ENCODE peak calls at places on chromosomes 1 and 21, in four cellular contexts. J, W, Y and U are unnamed samples.
A peak's percentile ranks its signal among the peaks of the same experiment; 100 is the strongest.

GRCh38 chr1:81388435-81388834 is 412.3 kb upstream of the ADGRL2 start:
- DNase-seq in J (no peak), W (no peak), Y (no peak), U (no peak)

GRCh38 chr1:87918398-87918797 is 589.7 kb downstream of the LMO4 start:
- DNase-seq in J (no peak), W (no peak), Y (no peak), U (no peak)

GRCh38 chr1:30853350-30853749 is 55.2 kb downstream of the SDC3 start:
- DNase-seq in J (no peak), W (no peak), Y (no peak), U (no peak)

GRCh38 chr1:229788004-229788403 is 162.0 kb downstream of the URB2 start:
- DNase-seq in J (no peak), W (no peak), Y (no peak), U (no peak)

GRCh38 chr21:45209046-45209445 is 78.6 kb downstream of the POFUT2 start:
- DNase-seq in J (no peak), W (no peak), Y (peak; percentile 87), U (peak; percentile 42)

GRCh38 chr1:66576645-66577044 is 42.7 kb downstream of the SGIP1 start:
- DNase-seq in J (no peak), W (no peak), Y (peak; percentile 71), U (no peak)

GRCh38 chr1:67558449-67559193 is 126.4 kb upstream of the GADD45A start:
- DNase-seq in J (no peak), W (no peak), Y (no peak), U (no peak)

GRCh38 chr21:33162436-33162921 is 67.3 kb upstream of the IFNAR2 start:
- DNase-seq in J (no peak), W (no peak), Y (no peak), U (no peak)

GRCh38 chr1:16607433-16607851 is 5.9 kb downstream of the NBPF1 start:
- DNase-seq in J (no peak), W (peak; percentile 25), Y (no peak), U (no peak)

GRCh38 chr21:45981641-45982255 is at the start of gene COL6A1:
- DNase-seq in J (no peak), W (peak; percentile 61), Y (peak; percentile 66), U (peak; percentile 50)

GRCh38 chr21:19864456-19864855 is 1133.8 kb upstream of the NCAM2 start:
- DNase-seq in J (no peak), W (no peak), Y (no peak), U (no peak)

GRCh38 chr1:184533915-184534314 is 147.1 kb downstream of the C1orf21 start:
- DNase-seq in J (no peak), W (no peak), Y (no peak), U (no peak)

GRCh38 chr1:117044217-117044616 is 15.9 kb upstream of the TTF2 start:
- DNase-seq in J (no peak), W (no peak), Y (no peak), U (no peak)

GRCh38 chr1:157390646-157391045 is 161.7 kb downstream of the FCRL5 start:
- DNase-seq in J (no peak), W (no peak), Y (peak; percentile 30), U (peak; percentile 72)

GRCh38 chr1:8562881-8563865 is 245.3 kb downstream of the SLC45A1 start:
- DNase-seq in J (no peak), W (no peak), Y (peak; percentile 54), U (peak; percentile 45)

GRCh38 chr1:14320518-14320917 is 278.0 kb upstream of the KAZN start:
- DNase-seq in J (no peak), W (no peak), Y (peak; percentile 23), U (peak; percentile 95)

GRCh38 chr1:219302697-219303096 is 129.0 kb downstream of the LYPLAL1 start:
- DNase-seq in J (no peak), W (no peak), Y (peak; percentile 59), U (no peak)

GRCh38 chr1:78070758-78071157 is 25.0 kb downstream of the GIPC2 start:
- DNase-seq in J (no peak), W (no peak), Y (peak; percentile 94), U (peak; percentile 96)

GRCh38 chr21:33864150-33864549 is 51.5 kb downstream of the ATP5PO start:
- DNase-seq in J (no peak), W (no peak), Y (no peak), U (no peak)

GRCh38 chr1:150150511-150151021 is 850 bp downstream of the PLEKHO1 start:
- DNase-seq in J (no peak), W (no peak), Y (no peak), U (no peak)

GRCh38 chr1:156664949-156665411 is 12.2 kb downstream of the NES start:
- DNase-seq in J (no peak), W (peak; percentile 47), Y (no peak), U (no peak)

GRCh38 chr1:204073837-204074273 is 940 bp downstream of the SOX13 start:
- DNase-seq in J (no peak), W (no peak), Y (no peak), U (peak; percentile 27)

GRCh38 chr1:184827600-184828368 is 73.1 kb upstream of the EDEM3 start:
- DNase-seq in J (no peak), W (no peak), Y (peak; percentile 73), U (peak; percentile 58)

GRCh38 chr1:219155140-219155539 is 18.5 kb upstream of the LYPLAL1 start:
- DNase-seq in J (no peak), W (no peak), Y (peak; percentile 22), U (no peak)

GRCh38 chr1:160006312-160006940 is 25.4 kb downstream of the PIGM start:
- DNase-seq in J (no peak), W (peak; percentile 80), Y (peak; percentile 62), U (peak; percentile 89)

GRCh38 chr1:116785006-116785405 is 30.8 kb downstream of the CD2 start:
- DNase-seq in J (peak; percentile 26), W (no peak), Y (no peak), U (no peak)

GRCh38 chr1:202049129-202049528 is 38.7 kb downstream of the ELF3 start:
- DNase-seq in J (no peak), W (peak; percentile 76), Y (no peak), U (no peak)

GRCh38 chr1:202047977-202048376 is 37.6 kb downstream of the ELF3 start:
- DNase-seq in J (no peak), W (peak; percentile 72), Y (no peak), U (no peak)

GRCh38 chr1:202045699-202046098 is 35.3 kb downstream of the ELF3 start:
- DNase-seq in J (no peak), W (peak; percentile 42), Y (no peak), U (no peak)

GRCh38 chr1:202046227-202046626 is 35.8 kb downstream of the ELF3 start:
- DNase-seq in J (no peak), W (peak; percentile 97), Y (no peak), U (peak; percentile 84)

GRCh38 chr1:202046748-202047708 is 36.6 kb downstream of the ELF3 start:
- DNase-seq in J (no peak), W (peak; percentile 62), Y (no peak), U (peak; percentile 80)
- H3K27ac ChIP-seq in J (no peak overlapping the region), W (peak overlapping the region; percentile 97), Y (no peak overlapping the region), U (peak overlapping the region; percentile 99)

GRCh38 chr1:22089134-22089571 is 36.6 kb downstream of the CDC42 start:
- DNase-seq in J (no peak), W (no peak), Y (no peak), U (no peak)
- H3K9ac ChIP-seq in J (no peak overlapping the region), W (no peak overlapping the region), Y (no peak overlapping the region), U (no peak overlapping the region)

DNA sequence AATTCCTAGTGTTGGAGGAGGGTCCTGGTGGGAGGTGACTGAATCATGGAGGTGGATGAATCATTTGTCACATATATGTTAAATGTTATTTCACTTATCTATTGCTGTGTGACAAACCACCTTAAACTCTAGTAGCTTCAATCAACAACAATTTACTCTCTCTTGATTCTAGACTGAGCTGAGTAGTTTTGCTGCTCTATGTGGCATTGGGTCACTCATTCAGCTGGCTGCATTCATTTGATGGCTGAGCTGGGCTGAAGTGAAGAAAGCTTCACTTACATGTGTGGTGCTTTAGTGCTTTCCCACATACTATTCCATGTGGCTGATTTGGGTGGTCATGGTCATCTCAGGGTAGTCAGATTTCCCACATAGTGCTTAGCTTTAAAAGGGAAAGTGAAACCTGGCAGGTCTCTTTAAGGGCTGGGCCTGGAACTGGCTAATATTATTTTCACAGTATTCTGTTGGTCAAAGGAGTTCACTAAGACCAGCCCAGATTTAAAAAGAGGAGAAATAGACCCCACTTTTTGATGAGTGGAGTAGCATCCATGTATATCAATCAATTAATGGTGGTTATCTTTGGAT is 10.5 kb downstream of the DNAH14 start:
- DNase-seq in J (no peak), W (no peak), Y (no peak), U (no peak)
- H3K27ac ChIP-seq in J (no peak overlapping the region), W (no peak overlapping the region), Y (no peak overlapping the region), U (no peak overlapping the region)

DNA sequence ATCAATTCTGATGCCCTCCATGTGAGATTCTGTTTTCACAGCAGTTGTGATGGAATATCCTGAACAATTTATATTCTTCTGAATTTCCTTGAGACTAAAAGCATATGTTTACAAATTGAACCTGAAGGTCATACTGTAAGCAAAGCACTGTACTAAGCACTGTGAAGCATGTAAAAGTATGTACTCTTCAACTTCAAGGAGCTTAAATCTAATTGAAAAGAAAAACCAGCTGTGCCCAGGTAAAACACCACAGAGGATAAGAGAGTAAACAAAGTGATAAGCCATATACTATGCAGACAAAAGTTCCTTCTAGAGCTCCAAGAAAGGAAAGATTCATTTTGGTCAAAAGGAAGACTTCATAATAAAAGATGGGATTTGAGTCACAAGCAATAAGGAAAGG is 71.9 kb downstream of the TTLL7 start:
- DNase-seq in J (no peak), W (no peak), Y (no peak), U (no peak)
- H3K9ac ChIP-seq in J (no peak overlapping the region), W (no peak overlapping the region), Y (no peak overlapping the region), U (no peak overlapping the region)

GRCh38 chr1:192584951-192585350 is 9.4 kb downstream of the RGS1 start:
- DNase-seq in J (no peak), W (no peak), Y (no peak), U (no peak)
- H3K27ac ChIP-seq in J (no peak overlapping the region), W (no peak overlapping the region), Y (no peak overlapping the region), U (no peak overlapping the region)

DNA sequence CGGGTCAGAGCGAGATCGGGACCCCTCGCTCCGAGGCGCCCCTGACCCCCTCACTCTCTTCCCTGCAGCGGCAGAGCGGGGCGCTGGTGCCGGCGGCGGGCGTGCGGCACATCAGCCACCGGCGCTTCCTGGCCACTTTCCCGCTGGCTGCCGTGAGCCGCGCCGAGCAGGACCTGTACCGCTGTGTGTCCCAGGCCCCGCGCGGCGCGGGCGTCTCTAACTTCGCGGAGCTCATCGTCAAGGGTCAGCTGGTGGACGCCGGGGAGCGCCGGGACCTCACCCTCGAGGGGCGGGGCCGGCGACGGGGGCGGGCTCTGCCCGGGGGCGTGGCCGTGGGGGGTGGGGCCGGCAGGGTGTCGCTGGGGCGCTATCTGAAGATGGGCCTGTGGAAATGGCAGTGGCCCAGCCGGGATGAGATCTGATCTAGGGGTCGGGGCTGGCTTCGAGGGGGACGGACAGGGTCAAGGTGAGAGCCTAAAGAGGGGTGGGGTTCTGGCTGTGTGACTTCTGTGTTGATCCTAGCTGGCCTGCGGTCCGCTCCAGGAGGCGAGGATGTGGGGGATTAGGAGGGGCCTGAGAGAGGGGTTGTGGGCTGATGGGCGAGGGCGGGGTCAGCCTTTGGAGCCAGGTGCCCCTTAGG is 23.6 kb downstream of the PTPRU start:
- DNase-seq in J (no peak), W (peak; percentile 72), Y (no peak), U (no peak)
- H3K9ac ChIP-seq in J (no peak overlapping the region), W (peak overlapping the region; percentile 50), Y (peak overlapping the region; percentile 41), U (no peak overlapping the region)

GRCh38 chr1:243428617-243429342 is 172.9 kb downstream of the SDCCAG8 start:
- DNase-seq in J (no peak), W (no peak), Y (no peak), U (peak; percentile 21)

GRCh38 chr1:243432136-243432535 is 176.3 kb downstream of the SDCCAG8 start:
- DNase-seq in J (no peak), W (no peak), Y (no peak), U (no peak)

GRCh38 chr1:243433737-243434370 is 178.0 kb downstream of the SDCCAG8 start:
- DNase-seq in J (no peak), W (no peak), Y (peak; percentile 57), U (no peak)

GRCh38 chr1:243434594-243434993 is 178.8 kb downstream of the SDCCAG8 start:
- DNase-seq in J (no peak), W (no peak), Y (peak; percentile 53), U (no peak)

GRCh38 chr1:243431591-243431990 is 175.8 kb downstream of the SDCCAG8 start:
- DNase-seq in J (no peak), W (no peak), Y (no peak), U (no peak)
- H3K27ac ChIP-seq in J (no peak overlapping the region), W (no peak overlapping the region), Y (no peak overlapping the region), U (no peak overlapping the region)